ENCODE peak calls at places on chromosome 6, in five cellular contexts. P is mucosa of gallbladder; C is AG09319; F is activated CD4-positive, alpha-beta T cell treated with anti-CD3 and anti-CD28 coated beads, Interleukin-2, amount 10 ng/mL, durations not matched to agents 24 days and 14 days; W is DMS53. S is an unnamed sample.

GRCh38 chr6:36787210-36787609 is 52.0 kb downstream of the CPNE5 start:
- DNase-seq in C (no peak), F (no peak), W (no peak), P (no peak), S (no peak)

GRCh38 chr6:31216208-31216898 is 45.9 kb upstream of the POU5F1 start:
- DNase-seq in C (no peak), F (no peak), W (peak), P (no peak), S (no peak)

GRCh38 chr6:26311385-26312095 is 53.5 kb upstream of the BTN3A2 start:
- DNase-seq in P (peak), W (peak), C (no peak), F (peak), S (peak)

GRCh38 chr6:161254126-161254753 is 19.6 kb downstream of the AGPAT4 start:
- DNase-seq in F (no peak), P (no peak), W (no peak), C (no peak), S (no peak)

GRCh38 chr6:37850243-37850642 is 30.7 kb downstream of the ZFAND3 start:
- DNase-seq in F (no peak), C (no peak), P (no peak), W (no peak), S (no peak)

GRCh38 chr6:98843274-98844243 is 9.2 kb downstream of the POU3F2 start:
- DNase-seq in C (no peak), P (no peak), F (no peak), W (no peak), S (no peak)

GRCh38 chr6:139679516-139680179 is 305.2 kb upstream of the CITED2 start:
- DNase-seq in P (no peak), F (no peak), C (peak), W (no peak), S (peak)

GRCh38 chr6:73728548-73729205 is 32.7 kb downstream of the CD109 start:
- DNase-seq in W (no peak), F (peak), P (no peak), C (no peak), S (no peak)

GRCh38 chr6:138514860-138515540 is 15.7 kb upstream of the NHSL1 start:
- DNase-seq in P (no peak), F (peak), W (no peak), C (no peak), S (no peak)

GRCh38 chr6:36984581-36985383 is 1.2 kb downstream of the MTCH1 start:
- DNase-seq in P (peak), F (peak), C (peak), W (peak), S (peak)

GRCh38 chr6:107030151-107030550 is 2.2 kb downstream of the MTRES1 start:
- DNase-seq in C (no peak), P (no peak), F (no peak), W (no peak), S (no peak)

S was measured in HS-27A.